ENCODE peak calls at places on chromosomes 11 and 22, in eight cellular contexts. One of them, this sample, is unnamed.

GRCh38 chr11:78085972-78086371 is 6.3 kb upstream of the NDUFC2 start:
- DNase-seq in aorta: no peak
- DNase-seq in upper lobe of left lung: no peak
- DNase-seq in RWPE1: no peak
- DNase-seq in heart right ventricle: no peak
- DNase-seq in upper lobe of right lung: no peak
- DNase-seq in fibroblast of lung: no peak
- DNase-seq in endodermal cell: no peak
- DNase-seq in this sample: no peak

GRCh38 chr11:7604331-7604973 is 68.8 kb downstream of the CYB5R2 start:
- DNase-seq in aorta: no peak
- DNase-seq in upper lobe of left lung: no peak
- DNase-seq in RWPE1: no peak
- DNase-seq in heart right ventricle: no peak
- DNase-seq in upper lobe of right lung: no peak
- DNase-seq in fibroblast of lung: no peak
- DNase-seq in endodermal cell: no peak
- DNase-seq in this sample: no peak

GRCh38 chr11:109696191-109696897 is 274.4 kb downstream of the C11orf87 start:
- DNase-seq in aorta: no peak
- DNase-seq in upper lobe of left lung: no peak
- DNase-seq in RWPE1: peak
- DNase-seq in heart right ventricle: no peak
- DNase-seq in upper lobe of right lung: no peak
- DNase-seq in fibroblast of lung: peak
- DNase-seq in endodermal cell: no peak
- DNase-seq in this sample: no peak

GRCh38 chr22:32076726-32077550 is 33.9 kb downstream of the SLC5A1 start:
- DNase-seq in aorta: no peak
- DNase-seq in upper lobe of left lung: no peak
- DNase-seq in RWPE1: no peak
- DNase-seq in heart right ventricle: no peak
- DNase-seq in upper lobe of right lung: no peak
- DNase-seq in fibroblast of lung: no peak
- DNase-seq in endodermal cell: no peak
- DNase-seq in this sample: no peak

GRCh38 chr11:123166095-123166559 is 28.9 kb downstream of the CLMP start:
- DNase-seq in aorta: no peak
- DNase-seq in upper lobe of left lung: no peak
- DNase-seq in RWPE1: no peak
- DNase-seq in heart right ventricle: peak
- DNase-seq in upper lobe of right lung: peak
- DNase-seq in fibroblast of lung: peak
- DNase-seq in endodermal cell: peak
- DNase-seq in this sample: peak

GRCh38 chr11:121589946-121590537 is 137.3 kb upstream of the SORL1-AS1 start:
- DNase-seq in aorta: no peak
- DNase-seq in upper lobe of left lung: no peak
- DNase-seq in RWPE1: no peak
- DNase-seq in heart right ventricle: no peak
- DNase-seq in upper lobe of right lung: no peak
- DNase-seq in fibroblast of lung: no peak
- DNase-seq in endodermal cell: no peak
- DNase-seq in this sample: no peak

GRCh38 chr11:129895126-129896041 is at the start of gene NFRKB:
- DNase-seq in aorta: peak
- DNase-seq in upper lobe of left lung: peak
- DNase-seq in RWPE1: peak
- DNase-seq in heart right ventricle: peak
- DNase-seq in upper lobe of right lung: peak
- DNase-seq in fibroblast of lung: peak
- DNase-seq in endodermal cell: peak
- DNase-seq in this sample: peak

GRCh38 chr11:25562417-25562816 is 769.5 kb upstream of the ANO3 start:
- DNase-seq in aorta: no peak
- DNase-seq in upper lobe of left lung: no peak
- DNase-seq in RWPE1: no peak
- DNase-seq in heart right ventricle: peak
- DNase-seq in upper lobe of right lung: no peak
- DNase-seq in fibroblast of lung: peak
- DNase-seq in endodermal cell: no peak
- DNase-seq in this sample: no peak

GRCh38 chr11:130070829-130071205 is 1.1 kb downstream of the APLP2 start:
- DNase-seq in aorta: peak
- DNase-seq in upper lobe of left lung: peak
- DNase-seq in RWPE1: no peak
- DNase-seq in heart right ventricle: no peak
- DNase-seq in upper lobe of right lung: peak
- DNase-seq in fibroblast of lung: peak
- DNase-seq in endodermal cell: peak
- DNase-seq in this sample: no peak

GRCh38 chr11:12008790-12009616 is 577 bp upstream of the DKK3 start:
- DNase-seq in aorta: peak
- DNase-seq in upper lobe of left lung: peak
- DNase-seq in RWPE1: peak
- DNase-seq in heart right ventricle: peak
- DNase-seq in upper lobe of right lung: peak
- DNase-seq in fibroblast of lung: peak
- DNase-seq in endodermal cell: peak
- DNase-seq in this sample: no peak

GRCh38 chr11:126433989-126434949 is 78.8 kb downstream of the ST3GAL4 start:
- DNase-seq in aorta: no peak
- DNase-seq in upper lobe of left lung: peak
- DNase-seq in RWPE1: no peak
- DNase-seq in heart right ventricle: no peak
- DNase-seq in upper lobe of right lung: no peak
- DNase-seq in fibroblast of lung: no peak
- DNase-seq in endodermal cell: no peak
- DNase-seq in this sample: no peak

GRCh38 chr11:134409552-134410429 is 2.3 kb downstream of the B3GAT1 start:
- DNase-seq in aorta: peak
- DNase-seq in upper lobe of left lung: no peak
- DNase-seq in RWPE1: no peak
- DNase-seq in heart right ventricle: no peak
- DNase-seq in upper lobe of right lung: no peak
- DNase-seq in fibroblast of lung: no peak
- DNase-seq in endodermal cell: no peak
- DNase-seq in this sample: no peak

GRCh38 chr11:74493816-74494630 is 499 bp upstream of the LIPT2 start:
- DNase-seq in aorta: no peak
- DNase-seq in upper lobe of left lung: no peak
- DNase-seq in RWPE1: peak
- DNase-seq in heart right ventricle: no peak
- DNase-seq in upper lobe of right lung: no peak
- DNase-seq in fibroblast of lung: no peak
- DNase-seq in endodermal cell: no peak
- DNase-seq in this sample: no peak

GRCh38 chr11:104076455-104076854 is 40.0 kb downstream of the DDI1 start:
- DNase-seq in aorta: no peak
- DNase-seq in upper lobe of left lung: no peak
- DNase-seq in RWPE1: peak
- DNase-seq in heart right ventricle: no peak
- DNase-seq in upper lobe of right lung: no peak
- DNase-seq in fibroblast of lung: peak
- DNase-seq in endodermal cell: no peak
- DNase-seq in this sample: no peak

GRCh38 chr11:9765320-9766101 is 101.6 kb downstream of the SWAP70 start:
- DNase-seq in aorta: no peak
- DNase-seq in upper lobe of left lung: no peak
- DNase-seq in RWPE1: no peak
- DNase-seq in heart right ventricle: peak
- DNase-seq in upper lobe of right lung: no peak
- DNase-seq in fibroblast of lung: peak
- DNase-seq in endodermal cell: peak
- DNase-seq in this sample: no peak

GRCh38 chr11:2462986-2463765 is 18.4 kb downstream of the KCNQ1 start:
- DNase-seq in aorta: no peak
- DNase-seq in upper lobe of left lung: peak
- DNase-seq in RWPE1: no peak
- DNase-seq in heart right ventricle: peak
- DNase-seq in upper lobe of right lung: peak
- DNase-seq in fibroblast of lung: no peak
- DNase-seq in endodermal cell: peak
- DNase-seq in this sample: peak

GRCh38 chr11:133835258-133836075 is 9.8 kb downstream of the SPATA19 start:
- DNase-seq in aorta: peak
- DNase-seq in upper lobe of left lung: no peak
- DNase-seq in RWPE1: peak
- DNase-seq in heart right ventricle: peak
- DNase-seq in upper lobe of right lung: no peak
- DNase-seq in fibroblast of lung: peak
- DNase-seq in endodermal cell: peak
- DNase-seq in this sample: peak

GRCh38 chr22:18029686-18030267 is 5.4 kb upstream of the MICAL3 start:
- DNase-seq in aorta: no peak
- DNase-seq in upper lobe of left lung: no peak
- DNase-seq in RWPE1: no peak
- DNase-seq in heart right ventricle: no peak
- DNase-seq in upper lobe of right lung: no peak
- DNase-seq in fibroblast of lung: no peak
- DNase-seq in endodermal cell: no peak
- DNase-seq in this sample: no peak

GRCh38 chr11:97432926-97433325 is 1043.1 kb downstream of the JRKL start:
- DNase-seq in aorta: no peak
- DNase-seq in upper lobe of left lung: no peak
- DNase-seq in RWPE1: no peak
- DNase-seq in heart right ventricle: no peak
- DNase-seq in upper lobe of right lung: no peak
- DNase-seq in fibroblast of lung: no peak
- DNase-seq in endodermal cell: no peak
- DNase-seq in this sample: no peak

GRCh38 chr22:38218661-38219331 is 17.0 kb downstream of the MAFF start:
- DNase-seq in aorta: peak
- DNase-seq in upper lobe of left lung: peak
- DNase-seq in RWPE1: peak
- DNase-seq in heart right ventricle: peak
- DNase-seq in upper lobe of right lung: peak
- DNase-seq in fibroblast of lung: peak
- DNase-seq in endodermal cell: peak
- DNase-seq in this sample: no peak

GRCh38 chr11:69362315-69362714 is 68.4 kb downstream of the MYEOV start:
- DNase-seq in aorta: no peak
- DNase-seq in upper lobe of left lung: no peak
- DNase-seq in RWPE1: no peak
- DNase-seq in heart right ventricle: no peak
- DNase-seq in upper lobe of right lung: no peak
- DNase-seq in fibroblast of lung: no peak
- DNase-seq in endodermal cell: peak
- DNase-seq in this sample: no peak

DNA sequence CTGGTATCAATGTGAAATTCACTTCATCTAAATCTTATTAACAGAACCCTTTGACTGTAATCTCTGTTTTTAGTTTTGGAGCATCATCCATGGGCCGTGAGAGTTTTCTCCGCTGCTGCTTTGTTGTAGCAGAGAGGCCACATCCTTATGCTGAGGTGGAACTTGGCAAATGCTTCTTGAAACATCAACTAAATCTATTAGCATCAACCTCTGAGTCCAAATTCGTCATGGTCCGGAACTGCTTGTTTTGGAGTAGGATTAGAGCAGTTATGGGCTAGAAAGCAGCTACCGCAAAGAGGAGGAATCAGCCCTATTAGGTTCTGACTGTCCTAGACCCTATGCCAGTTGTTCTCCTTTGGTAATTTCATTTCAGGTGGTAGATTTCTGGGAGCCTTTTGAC is 117.7 kb downstream of the PGR start:
- DNase-seq in aorta: no peak
- DNase-seq in upper lobe of left lung: no peak
- DNase-seq in RWPE1: no peak
- DNase-seq in heart right ventricle: no peak
- DNase-seq in upper lobe of right lung: no peak
- DNase-seq in fibroblast of lung: no peak
- DNase-seq in endodermal cell: no peak
- DNase-seq in this sample: no peak
- H3K27ac ChIP-seq in aorta: no peak
- H3K27ac ChIP-seq in upper lobe of left lung: no peak
- H3K27ac ChIP-seq in RWPE1: no peak
- H3K27ac ChIP-seq in heart right ventricle: no peak
- H3K27ac ChIP-seq in upper lobe of right lung: no peak
- H3K27ac ChIP-seq in fibroblast of lung: no peak
- H3K27ac ChIP-seq in endodermal cell: no peak
- H3K27ac ChIP-seq in this sample: no peak

DNA sequence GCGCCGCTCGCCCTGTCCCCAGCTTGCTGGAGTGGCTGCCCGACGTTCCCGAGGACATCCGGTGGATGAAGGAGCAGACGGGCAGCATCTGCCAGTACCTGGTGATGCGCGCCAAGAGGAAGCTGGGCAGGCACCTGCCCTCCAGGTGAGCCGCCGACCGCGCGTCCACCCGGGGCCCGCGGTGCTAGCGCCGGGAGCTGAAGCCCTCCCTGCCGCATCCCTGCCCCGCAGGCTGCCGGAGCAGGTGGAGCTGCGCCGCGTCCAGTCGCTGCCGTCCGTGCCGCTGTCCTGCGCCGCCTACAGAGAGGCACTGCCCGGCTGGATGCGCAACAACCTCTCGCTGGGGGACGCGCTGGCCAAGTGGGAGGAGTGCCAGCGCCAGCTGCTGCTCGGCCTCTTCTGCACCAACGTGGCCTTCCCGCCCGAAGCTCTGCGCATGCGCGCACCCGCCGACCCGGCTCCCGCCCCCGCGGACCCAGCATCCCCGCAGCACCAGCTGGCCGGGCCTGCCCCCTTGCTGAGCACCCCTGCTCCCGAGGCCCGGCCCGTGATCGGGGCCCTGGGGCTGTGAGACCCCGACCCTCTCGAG is 3.3 kb upstream of the CRACR2B start:
- DNase-seq in aorta: no peak
- DNase-seq in upper lobe of left lung: peak
- DNase-seq in RWPE1: no peak
- DNase-seq in heart right ventricle: no peak
- DNase-seq in upper lobe of right lung: no peak
- DNase-seq in fibroblast of lung: no peak
- DNase-seq in endodermal cell: no peak
- DNase-seq in this sample: no peak
- H3K27ac ChIP-seq in aorta: no peak
- H3K27ac ChIP-seq in upper lobe of left lung: peak
- H3K27ac ChIP-seq in RWPE1: no peak
- H3K27ac ChIP-seq in heart right ventricle: no peak
- H3K27ac ChIP-seq in upper lobe of right lung: no peak
- H3K27ac ChIP-seq in fibroblast of lung: no peak
- H3K27ac ChIP-seq in endodermal cell: no peak
- H3K27ac ChIP-seq in this sample: no peak

DNA sequence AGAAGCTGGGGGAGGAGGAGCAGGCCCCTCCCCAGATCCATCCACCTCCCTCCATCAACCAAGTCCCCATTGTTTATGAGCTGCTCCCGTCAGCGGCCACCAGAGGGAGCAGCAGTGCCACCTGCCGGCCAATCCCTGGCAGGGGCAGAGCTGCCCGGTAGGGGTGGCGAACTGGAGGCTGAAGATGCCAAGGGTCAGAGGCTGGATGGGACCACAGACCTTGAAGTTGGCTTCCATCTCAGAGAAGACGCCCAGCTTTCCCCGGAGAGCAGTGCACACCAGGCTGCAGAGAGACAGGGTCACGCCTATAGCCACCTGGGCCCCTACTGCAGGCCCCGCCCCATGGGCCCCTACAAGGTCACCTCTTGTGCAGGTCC is 3.6 kb downstream of the FIBP start:
- DNase-seq in aorta: peak
- DNase-seq in upper lobe of left lung: peak
- DNase-seq in RWPE1: peak
- DNase-seq in heart right ventricle: peak
- DNase-seq in upper lobe of right lung: peak
- DNase-seq in fibroblast of lung: peak
- DNase-seq in endodermal cell: peak
- DNase-seq in this sample: peak
- H3K27ac ChIP-seq in aorta: no peak
- H3K27ac ChIP-seq in upper lobe of left lung: peak
- H3K27ac ChIP-seq in RWPE1: peak
- H3K27ac ChIP-seq in heart right ventricle: no peak
- H3K27ac ChIP-seq in upper lobe of right lung: no peak
- H3K27ac ChIP-seq in fibroblast of lung: no peak
- H3K27ac ChIP-seq in endodermal cell: no peak
- H3K27ac ChIP-seq in this sample: peak

GRCh38 chr11:47233989-47234668 is 14.5 kb downstream of the ACP2 start:
- DNase-seq in aorta: no peak
- DNase-seq in upper lobe of left lung: no peak
- DNase-seq in RWPE1: no peak
- DNase-seq in heart right ventricle: peak
- DNase-seq in upper lobe of right lung: no peak
- DNase-seq in fibroblast of lung: peak
- DNase-seq in endodermal cell: peak
- DNase-seq in this sample: peak
- H3K27ac ChIP-seq in aorta: no peak
- H3K27ac ChIP-seq in upper lobe of left lung: no peak
- H3K27ac ChIP-seq in RWPE1: peak
- H3K27ac ChIP-seq in heart right ventricle: peak
- H3K27ac ChIP-seq in upper lobe of right lung: no peak
- H3K27ac ChIP-seq in fibroblast of lung: peak
- H3K27ac ChIP-seq in endodermal cell: no peak
- H3K27ac ChIP-seq in this sample: no peak

This sample was measured in DND-41.